ENCODE peak calls at places on chromosomes 13 and 19, in four cellular contexts. R, W, M and F are unnamed samples.

GRCh38 chr19:35341565-35342225 is 6.0 kb upstream of the FFAR1 start:
- DNase-seq in R (no peak), W (no peak), M (no peak), F (no peak)

GRCh38 chr19:50428768-50429463 is 3.8 kb upstream of the MYBPC2 start:
- DNase-seq in R (no peak), W (no peak), M (no peak), F (no peak)

GRCh38 chr19:49073514-49074378 is 1.2 kb upstream of the KCNA7 start:
- DNase-seq in R (peak), W (peak), M (no peak), F (no peak)

GRCh38 chr13:114017028-114017630 is 43.3 kb upstream of the C13orf46 start:
- DNase-seq in R (peak), W (no peak), M (no peak), F (no peak)

GRCh38 chr13:21735621-21736401 is 64.9 kb downstream of the FGF9 start:
- DNase-seq in R (no peak), W (no peak), M (no peak), F (no peak)

GRCh38 chr13:113948034-113948742 is 25.7 kb downstream of the C13orf46 start:
- DNase-seq in R (no peak), W (no peak), M (no peak), F (no peak)

GRCh38 chr19:41795031-41795461 is 1.3 kb upstream of the CEACAM3 start:
- DNase-seq in R (peak), W (peak), M (peak), F (no peak)

GRCh38 chr13:112247471-112248405 is 128.4 kb upstream of the SPACA7 start:
- DNase-seq in R (no peak), W (no peak), M (no peak), F (no peak)

GRCh38 chr19:45126654-45127053 is 33.7 kb downstream of the PPP1R37 start:
- DNase-seq in R (no peak), W (no peak), M (no peak), F (no peak)

GRCh38 chr13:56352356-56352755 is 788.4 kb upstream of the PRR20A start:
- DNase-seq in R (no peak), W (no peak), M (no peak), F (no peak)

GRCh38 chr19:16988661-16989060 is 37.9 kb downstream of the CPAMD8 start:
- DNase-seq in R (no peak), W (no peak), M (no peak), F (no peak)

GRCh38 chr13:28805193-28805819 is 14.8 kb upstream of the MTUS2 start:
- DNase-seq in R (peak), W (no peak), M (no peak), F (no peak)

GRCh38 chr19:14271830-14272229 is 65.9 kb upstream of the ADGRL1 start:
- DNase-seq in R (no peak), W (no peak), M (no peak), F (no peak)
- H3K27ac ChIP-seq in R (no peak), W (no peak), M (no peak), F (no peak)

GRCh38 chr19:19064811-19065745 is 1.3 kb downstream of the SLC25A42 start:
- DNase-seq in R (peak), W (no peak), M (no peak), F (no peak)

GRCh38 chr19:19061491-19061890 is 2.3 kb upstream of the SLC25A42 start:
- DNase-seq in R (no peak), W (no peak), M (no peak), F (no peak)

GRCh38 chr19:19062454-19063182 is 1.2 kb upstream of the SLC25A42 start:
- DNase-seq in R (no peak), W (no peak), M (no peak), F (no peak)

GRCh38 chr19:19063183-19064097 is at the start of gene SLC25A42:
- DNase-seq in R (peak), W (peak), M (peak), F (peak)

GRCh38 chr19:19064098-19064722 is 416 bp downstream of the SLC25A42 start:
- DNase-seq in R (peak), W (no peak), M (no peak), F (no peak)
- TF ChIP-seq CTCF in R (peak), W (no peak), M (peak), F (no peak)

GRCh38 chr13:42320375-42320787 is 48.4 kb downstream of the AKAP11 start:
- DNase-seq in R (no peak), W (no peak), M (no peak), F (no peak)
- TF ChIP-seq SIN3A in R (no peak), W (no peak), M (no peak), F (no peak)

GRCh38 chr19:10007366-10007765 is 2.9 kb downstream of the COL5A3 start:
- DNase-seq in R (peak), W (no peak), M (no peak), F (no peak)

GRCh38 chr19:10006752-10007323 is 3.5 kb downstream of the COL5A3 start:
- DNase-seq in R (no peak), W (no peak), M (no peak), F (no peak)

GRCh38 chr19:10006335-10006708 is 4.0 kb downstream of the COL5A3 start:
- DNase-seq in R (no peak), W (no peak), M (no peak), F (no peak)

GRCh38 chr19:10004617-10005016 is 5.7 kb downstream of the COL5A3 start:
- DNase-seq in R (no peak), W (no peak), M (no peak), F (no peak)

GRCh38 chr19:10005632-10006334 is 4.5 kb downstream of the COL5A3 start:
- DNase-seq in R (no peak), W (no peak), M (no peak), F (no peak)
- H3K27ac ChIP-seq in R (no peak), W (no peak), M (no peak), F (no peak)

GRCh38 chr19:18521692-18522123 is at the start of gene ELL:
- DNase-seq in R (no peak), W (no peak), M (no peak), F (no peak)

GRCh38 chr19:18520848-18521691 is 800 bp downstream of the ELL start:
- DNase-seq in R (no peak), W (no peak), M (no peak), F (no peak)

GRCh38 chr19:18522124-18522861 is 423 bp upstream of the ELL start:
- DNase-seq in R (peak), W (peak), M (peak), F (peak)

GRCh38 chr19:18518639-18519038 is 3.2 kb downstream of the ELL start:
- DNase-seq in R (no peak), W (no peak), M (no peak), F (no peak)

GRCh38 chr19:18519962-18520847 is 1.7 kb downstream of the ELL start:
- DNase-seq in R (peak), W (peak), M (no peak), F (peak)
- TF ChIP-seq CTCF in R (peak), W (peak), M (peak), F (peak)

GRCh38 chr19:12932392-12933286 is 872 bp downstream of the FARSA start:
- DNase-seq in R (peak), W (no peak), M (no peak), F (no peak)

GRCh38 chr19:12933287-12934072 is at the start of gene FARSA:
- DNase-seq in R (peak), W (peak), M (peak), F (peak)

GRCh38 chr19:12936582-12936981 is 1.8 kb upstream of the CALR start:
- DNase-seq in R (no peak), W (no peak), M (no peak), F (no peak)

GRCh38 chr19:12937243-12938053 is 961 bp upstream of the CALR start:
- DNase-seq in R (peak), W (no peak), M (no peak), F (no peak)

DNA sequence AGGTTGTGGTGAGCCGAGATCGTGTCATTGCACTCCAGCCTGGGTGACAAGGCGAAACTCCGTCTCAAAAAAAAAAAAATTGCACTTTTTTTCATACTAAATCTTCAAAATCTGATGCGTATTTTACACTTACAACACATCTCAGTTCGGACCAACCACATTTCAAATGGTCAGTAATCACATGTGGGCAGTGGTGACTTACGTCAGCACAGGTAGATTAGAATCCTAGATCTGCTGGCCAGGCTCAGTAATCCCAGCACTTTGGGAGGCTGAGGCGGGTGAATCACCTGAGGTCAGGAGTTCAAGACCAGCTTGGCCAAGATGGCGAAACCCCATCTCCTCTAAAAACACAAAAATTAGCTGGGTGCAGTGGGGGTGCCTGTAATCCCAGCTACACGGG is 1.6 kb upstream of the FARSA start:
- DNase-seq in R (no peak), W (no peak), M (no peak), F (no peak)
- TF ChIP-seq SIN3A in R (no peak), W (no peak), M (no peak), F (no peak)

GRCh38 chr19:29098091-29098490 is 114.9 kb downstream of the UQCRFS1 start:
- DNase-seq in R (no peak), W (no peak), M (no peak), F (no peak)
- H3K27ac ChIP-seq in R (no peak), W (no peak), M (no peak), F (no peak)

DNA sequence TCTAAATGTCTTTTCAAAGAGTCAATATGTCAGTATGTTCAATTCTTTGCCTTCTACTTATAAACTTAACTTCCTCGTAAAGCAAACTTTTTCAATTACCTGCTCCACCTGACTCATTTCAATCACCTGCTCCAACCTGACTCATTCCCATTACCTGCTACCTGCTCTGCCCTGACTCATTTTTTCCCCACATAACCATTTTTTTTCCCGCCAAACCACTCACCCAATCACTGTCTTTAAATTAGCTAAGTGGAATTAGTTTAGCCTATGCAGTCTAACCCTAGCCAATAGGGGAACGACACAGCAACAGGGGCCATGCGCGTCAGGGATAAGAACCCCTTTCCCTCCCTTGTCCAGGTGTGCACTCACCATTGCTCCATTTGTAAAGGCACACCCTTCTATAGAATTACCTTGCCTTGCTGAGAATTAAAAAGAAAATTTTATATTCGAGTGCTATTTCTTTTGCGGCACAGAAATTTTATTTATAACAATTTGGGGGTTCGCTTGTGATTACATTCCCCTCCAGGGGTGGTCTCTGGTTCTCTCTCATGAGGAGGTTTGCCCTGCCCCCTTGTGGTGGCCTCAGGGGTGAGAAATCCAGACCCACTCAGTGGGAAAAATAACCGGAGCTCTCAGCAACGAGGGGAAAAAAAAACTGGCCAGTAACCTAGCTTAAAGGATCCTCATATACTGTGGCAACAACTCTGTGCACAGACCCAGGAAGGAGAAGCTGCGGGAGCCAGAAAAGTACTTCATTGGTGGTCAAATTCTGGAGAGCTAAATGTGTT is 193.1 kb downstream of the ZNF486 start:
- DNase-seq in R (peak), W (no peak), M (no peak), F (no peak)
- TF ChIP-seq CTCF in R (peak), W (no peak), M (no peak), F (peak)

DNA sequence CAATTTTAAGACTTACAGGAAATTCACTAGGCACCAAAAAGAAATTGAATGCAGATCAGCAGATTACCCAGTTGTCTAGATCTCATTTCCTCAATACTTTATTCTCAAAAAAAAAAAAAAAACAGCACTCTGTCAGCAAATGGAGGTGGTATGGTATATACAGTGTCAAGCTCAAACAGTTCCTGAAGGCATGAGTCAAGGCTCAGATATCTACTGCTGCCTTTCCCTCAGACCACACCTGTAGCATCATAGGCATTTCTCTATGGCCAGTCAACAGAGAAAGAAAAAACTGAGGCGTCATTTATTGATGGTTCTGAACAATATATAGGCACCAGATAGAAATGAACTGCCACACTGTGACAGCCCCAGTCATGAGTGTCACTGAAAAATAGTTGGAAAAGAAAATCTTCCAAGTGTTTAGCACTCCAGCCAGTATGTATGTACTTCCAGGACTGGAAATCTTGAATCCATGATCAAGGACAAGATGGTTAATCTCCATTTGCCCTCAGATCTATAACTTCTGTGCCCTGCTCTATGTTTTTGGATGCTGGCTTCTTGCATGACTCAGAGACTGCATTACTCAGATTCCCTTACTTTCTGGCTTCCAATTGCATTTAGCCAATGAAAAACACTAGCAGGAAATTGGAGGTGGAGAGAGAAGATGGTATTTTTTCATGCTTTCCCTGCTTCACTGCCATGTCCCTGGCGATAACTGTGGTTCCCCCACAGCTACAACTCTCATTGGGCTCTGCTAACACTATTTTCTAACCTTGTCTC is 8.4 kb upstream of the COG3 start:
- DNase-seq in R (no peak), W (no peak), M (no peak), F (no peak)
- TF ChIP-seq SIN3A in R (no peak), W (no peak), M (no peak), F (no peak)